ENCODE peak calls at places on chromosomes 11 and 22, in nine cellular contexts. U is AG09319, F is right lobe of liver, C is left lung, R is PC-3, E is epithelial cell of esophagus, A is brain microvascular endothelial cell, Z is GM20000, O is kidney epithelial cell. B is an unnamed sample.

GRCh38 chr11:69297225-69297925 is 3.4 kb downstream of the MYEOV start:
- DNase-seq in A (peak; percentile 99), C (peak; percentile 93), O (peak; percentile 96), F (peak; percentile 85), Z (peak; percentile 85), U (peak; percentile 91), R (peak; percentile 100), E (peak; percentile 96), B (no peak)

GRCh38 chr22:38462960-38463784 is 4.7 kb upstream of the KDELR3 start:
- DNase-seq in A (no peak), O (no peak), F (peak; percentile 53), U (no peak), R (no peak), Z (peak; percentile 12), E (no peak), C (no peak), B (no peak)

GRCh38 chr11:64686466-64687175 is 36.4 kb downstream of the NRXN2 start:
- DNase-seq in A (no peak), R (no peak), C (no peak), O (no peak), E (no peak), U (no peak), F (no peak), Z (no peak), B (no peak)

GRCh38 chr11:73236879-73237278 is 18.8 kb downstream of the P2RY2 start:
- DNase-seq in Z (peak; percentile 82), E (peak; percentile 66), A (no peak), O (no peak), C (peak; percentile 56), F (peak; percentile 55), R (peak; percentile 77), U (no peak), B (peak; percentile 60)

GRCh38 chr11:2775083-2775625 is 75.4 kb upstream of the KCNQ1OT1 start:
- DNase-seq in U (no peak), C (peak; percentile 23), R (no peak), O (no peak), A (no peak), E (no peak), Z (no peak), F (peak; percentile 54), B (no peak)

GRCh38 chr11:107564877-107565218 is 687 bp downstream of the ALKBH8 start:
- DNase-seq in U (no peak), C (no peak), A (no peak), F (no peak), R (no peak), O (no peak), Z (no peak), E (no peak), B (no peak)

GRCh38 chr11:34680918-34681554 is 60.1 kb downstream of the EHF start:
- DNase-seq in A (peak; percentile 59), C (no peak), R (peak; percentile 97), Z (no peak), O (peak; percentile 82), U (peak; percentile 7), E (peak; percentile 87), F (no peak), B (no peak)

GRCh38 chr11:114257621-114258558 is 38.3 kb upstream of the NNMT start:
- DNase-seq in Z (no peak), A (no peak), R (no peak), O (no peak), U (no peak), E (no peak), F (peak; percentile 80), C (no peak), B (no peak)

GRCh38 chr11:35017528-35018342 is 101.3 kb downstream of the PDHX start:
- DNase-seq in Z (no peak), U (no peak), C (no peak), F (no peak), R (no peak), A (no peak), O (no peak), E (no peak), B (no peak)

GRCh38 chr11:12110201-12110713 is at the start of gene MICAL2:
- DNase-seq in U (peak; percentile 64), A (peak; percentile 78), C (peak; percentile 90), R (peak; percentile 92), Z (peak; percentile 95), O (no peak), E (peak; percentile 95), F (peak; percentile 92), B (peak; percentile 85)

GRCh38 chr11:7219457-7219856 is 32.2 kb upstream of the SYT9 start:
- DNase-seq in U (no peak), A (no peak), Z (no peak), R (no peak), E (no peak), F (no peak), O (no peak), C (no peak), B (no peak)

GRCh38 chr11:115817844-115818565 is 313.8 kb upstream of the CADM1 start:
- DNase-seq in U (no peak), Z (no peak), O (no peak), F (no peak), R (no peak), A (no peak), C (no peak), E (no peak), B (no peak)

GRCh38 chr11:47408598-47409439 is 429 bp downstream of the SLC39A13 start:
- DNase-seq in F (no peak), O (peak; percentile 57), U (peak; percentile 31), E (peak; percentile 92), R (peak; percentile 72), Z (no peak), A (peak; percentile 69), C (no peak), B (no peak)

GRCh38 chr11:108643974-108644373 is 20.9 kb upstream of the DDX10 start:
- DNase-seq in F (no peak), A (no peak), O (no peak), Z (no peak), E (no peak), U (no peak), C (no peak), R (no peak), B (no peak)

GRCh38 chr11:12764187-12764914 is 90.1 kb downstream of the TEAD1 start:
- DNase-seq in O (no peak), Z (no peak), F (no peak), C (no peak), A (no peak), U (no peak), R (no peak), E (no peak), B (no peak)

GRCh38 chr22:35484651-35485372 is 55.8 kb upstream of the RASD2 start:
- DNase-seq in A (no peak), U (no peak), O (no peak), F (no peak), R (no peak), E (no peak), Z (no peak), C (no peak), B (no peak)

GRCh38 chr22:28299760-28300159 is 379.9 kb downstream of the TTC28 start:
- DNase-seq in E (no peak), Z (no peak), A (no peak), F (no peak), U (no peak), C (no peak), O (no peak), R (no peak), B (no peak)

GRCh38 chr11:34928960-34929680 is 12.7 kb downstream of the PDHX start:
- DNase-seq in U (no peak), R (no peak), E (no peak), O (no peak), A (no peak), C (no peak), F (no peak), Z (no peak), B (no peak)

GRCh38 chr11:110474578-110474977 is 44.8 kb downstream of the FDX1 start:
- DNase-seq in O (no peak), F (no peak), A (no peak), U (no peak), R (no peak), E (no peak), C (no peak), Z (no peak), B (no peak)

GRCh38 chr11:110479445-110480101 is 49.8 kb downstream of the FDX1 start:
- DNase-seq in O (peak; percentile 2), R (no peak), Z (no peak), A (peak; percentile 19), E (peak; percentile 25), U (peak; percentile 35), C (no peak), F (no peak), B (no peak)

GRCh38 chr11:110479070-110479444 is 49.3 kb downstream of the FDX1 start:
- DNase-seq in A (no peak), R (no peak), F (no peak), Z (no peak), U (no peak), O (no peak), E (no peak), C (no peak), B (no peak)

GRCh38 chr11:110481523-110481922 is 51.8 kb downstream of the FDX1 start:
- DNase-seq in C (no peak), R (no peak), F (no peak), O (no peak), U (no peak), E (no peak), A (no peak), Z (no peak), B (no peak)

GRCh38 chr11:110478410-110478809 is 48.7 kb downstream of the FDX1 start:
- DNase-seq in C (no peak), R (no peak), O (no peak), A (no peak), U (no peak), E (no peak), F (no peak), Z (no peak), B (no peak)
- TF ChIP-seq CTCF in C (no peak), R (peak; percentile 49), O (no peak), A (peak; percentile 60), U (no peak), E (peak; percentile 8), F (peak; percentile 21), Z (no peak), B (no peak)

GRCh38 chr11:38411149-38411548 is 1813.1 kb upstream of the RAG2 start:
- DNase-seq in F (no peak), R (peak; percentile 10), O (no peak), E (no peak), Z (no peak), A (no peak), U (no peak), C (no peak), B (no peak)
- TF ChIP-seq CTCF in F (no peak), R (peak; percentile 52), O (peak; percentile 3), E (peak; percentile 8), Z (no peak), A (peak; percentile 17), U (no peak), C (no peak), B (no peak)

DNA sequence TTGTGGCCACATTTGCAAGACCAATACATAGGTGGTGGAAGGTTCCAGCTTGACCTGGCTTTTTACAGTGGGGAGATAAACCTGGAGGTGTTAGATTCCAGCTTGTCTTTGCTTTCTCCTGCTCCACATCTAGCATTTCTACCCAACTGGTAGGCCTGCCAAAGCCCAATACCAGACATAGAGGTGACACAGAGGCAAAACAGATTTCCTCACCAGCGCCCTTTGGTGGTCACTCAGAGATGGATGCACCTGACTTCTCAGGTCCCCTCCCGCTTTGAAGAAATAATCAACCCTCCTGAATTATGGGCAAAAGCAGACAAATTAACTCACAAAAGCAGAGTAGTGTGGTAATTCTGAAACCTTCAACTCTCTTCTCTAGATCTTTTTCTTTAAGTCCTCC is 1356.2 kb downstream of the FAM181B start:
- DNase-seq in Z (no peak), A (no peak), U (no peak), C (no peak), E (no peak), R (no peak), F (no peak), O (no peak), B (no peak)
- TF ChIP-seq CTCF in Z (no peak), A (no peak), U (no peak), C (no peak), E (no peak), R (no peak), F (no peak), O (no peak), B (no peak)

GRCh38 chr11:20873054-20873453 is 203.7 kb downstream of the NELL1 start:
- DNase-seq in A (no peak), R (peak; percentile 2), Z (peak; percentile 27), E (peak; percentile 10), F (no peak), U (no peak), O (no peak), C (no peak), B (no peak)
- TF ChIP-seq CTCF in A (no peak), R (no peak), Z (peak; percentile 39), E (no peak), F (peak; percentile 27), U (no peak), O (peak; percentile 18), C (no peak), B (peak; percentile 56)